ENCODE peak calls at places on chromosomes 5 and 9, in four cellular contexts. S is H1, J is HepG2, A is GM12878. D is an unnamed sample.

GRCh38 chr5:181100121-181101015 is 30.6 kb downstream of the OR2V1 start:
- DNase-seq in J (no peak), S (peak), A (no peak), D (peak)

GRCh38 chr9:10260501-10260900 is 352.3 kb downstream of the PTPRD start:
- DNase-seq in J (no peak), A (no peak), S (no peak), D (no peak)

GRCh38 chr9:89477395-89477794 is 20.5 kb downstream of the SEMA4D start:
- DNase-seq in J (no peak), A (no peak), S (no peak), D (no peak)

GRCh38 chr9:133188843-133189180 is 20.2 kb downstream of the OBP2B start:
- DNase-seq in A (no peak), J (no peak), S (no peak), D (no peak)

GRCh38 chr5:38168029-38168428 is 90.3 kb upstream of the EGFLAM start:
- DNase-seq in A (no peak), J (no peak), S (no peak), D (no peak)

GRCh38 chr5:173010547-173011464 is 27.2 kb downstream of the ATP6V0E1 start:
- DNase-seq in A (no peak), J (peak), S (peak), D (no peak)

GRCh38 chr9:95261890-95262289 is 55.6 kb downstream of the FANCC start:
- DNase-seq in A (no peak), J (peak), S (no peak), D (no peak)

GRCh38 chr5:134552301-134552700 is 26.8 kb downstream of the JADE2 start:
- DNase-seq in J (no peak), S (no peak), A (no peak), D (no peak)

GRCh38 chr5:71767661-71768060 is 48.6 kb downstream of the CARTPT start:
- DNase-seq in A (no peak), S (no peak), J (no peak), D (no peak)

GRCh38 chr5:54404568-54404967 is 50.9 kb upstream of the HSPB3 start:
- DNase-seq in A (no peak), J (no peak), S (no peak), D (no peak)

GRCh38 chr5:141051526-141051876 is 327 bp downstream of the PCDHB1 start:
- DNase-seq in A (no peak), J (no peak), S (peak), D (no peak)

GRCh38 chr5:60538955-60539866 is 160.8 kb downstream of the DEPDC1B start:
- DNase-seq in A (no peak), S (no peak), J (no peak), D (no peak)

GRCh38 chr9:121750259-121750714 is 98.9 kb downstream of the DAB2IP start:
- DNase-seq in A (no peak), S (no peak), J (no peak), D (no peak)

GRCh38 chr9:114837923-114838322 is 32.1 kb upstream of the TNFSF15 start:
- DNase-seq in A (no peak), J (no peak), S (no peak), D (no peak)

GRCh38 chr5:110681953-110682352 is 44.5 kb downstream of the TMEM232 start:
- DNase-seq in S (no peak), J (no peak), A (no peak), D (no peak)

GRCh38 chr5:142108432-142109355 is at the start of gene NDFIP1:
- DNase-seq in A (no peak), J (peak), S (peak), D (peak)

GRCh38 chr9:117768740-117769400 is 64.7 kb downstream of the TLR4 start:
- DNase-seq in J (no peak), A (no peak), S (no peak), D (no peak)

GRCh38 chr9:2461886-2462285 is 159.7 kb upstream of the VLDLR start:
- DNase-seq in S (no peak), A (no peak), J (no peak), D (no peak)

GRCh38 chr5:167934561-167934971 is 356.9 kb upstream of the WWC1 start:
- DNase-seq in A (no peak), S (no peak), J (no peak), D (no peak)

GRCh38 chr9:23825143-23825531 is 903 bp downstream of the ELAVL2 start:
- DNase-seq in S (no peak), A (no peak), J (no peak), D (no peak)

GRCh38 chr5:26482817-26483375 is 555.5 kb downstream of the CDH9 start:
- DNase-seq in J (peak), A (no peak), S (peak), D (peak)

GRCh38 chr5:153965102-153965645 is 73.5 kb downstream of the FAM114A2 start:
- DNase-seq in J (peak), S (no peak), A (peak), D (peak)

GRCh38 chr5:173078878-173079277 is 22.7 kb downstream of the CREBRF start:
- DNase-seq in J (no peak), S (no peak), A (no peak), D (no peak)

GRCh38 chr5:34676409-34676808 is 20.3 kb downstream of the RAI14 start:
- DNase-seq in J (no peak), S (no peak), A (no peak), D (no peak)

GRCh38 chr9:86550411-86550810 is 196.2 kb upstream of the TUT7 start:
- DNase-seq in S (no peak), J (no peak), A (no peak), D (no peak)

GRCh38 chr5:24381861-24382460 is 262.8 kb downstream of the CDH10 start:
- DNase-seq in J (no peak), S (no peak), A (no peak), D (no peak)

GRCh38 chr5:96901841-96902240 is 25.5 kb downstream of the ERAP2 start:
- DNase-seq in A (no peak), S (no peak), J (no peak), D (no peak)

GRCh38 chr5:96896806-96897205 is 20.5 kb downstream of the ERAP2 start:
- DNase-seq in A (no peak), S (no peak), J (no peak), D (no peak)

GRCh38 chr5:96893342-96893741 is 17.0 kb downstream of the ERAP2 start:
- DNase-seq in S (no peak), J (no peak), A (no peak), D (no peak)

GRCh38 chr5:96901384-96901783 is 25.1 kb downstream of the ERAP2 start:
- DNase-seq in A (no peak), J (peak), S (no peak), D (no peak)

GRCh38 chr5:96896285-96896711 is 20.0 kb downstream of the ERAP2 start:
- DNase-seq in J (no peak), S (no peak), A (no peak), D (no peak)
- TF ChIP-seq BRCA1 in J (no peak), S (no peak), A (no peak), D (no peak)

DNA sequence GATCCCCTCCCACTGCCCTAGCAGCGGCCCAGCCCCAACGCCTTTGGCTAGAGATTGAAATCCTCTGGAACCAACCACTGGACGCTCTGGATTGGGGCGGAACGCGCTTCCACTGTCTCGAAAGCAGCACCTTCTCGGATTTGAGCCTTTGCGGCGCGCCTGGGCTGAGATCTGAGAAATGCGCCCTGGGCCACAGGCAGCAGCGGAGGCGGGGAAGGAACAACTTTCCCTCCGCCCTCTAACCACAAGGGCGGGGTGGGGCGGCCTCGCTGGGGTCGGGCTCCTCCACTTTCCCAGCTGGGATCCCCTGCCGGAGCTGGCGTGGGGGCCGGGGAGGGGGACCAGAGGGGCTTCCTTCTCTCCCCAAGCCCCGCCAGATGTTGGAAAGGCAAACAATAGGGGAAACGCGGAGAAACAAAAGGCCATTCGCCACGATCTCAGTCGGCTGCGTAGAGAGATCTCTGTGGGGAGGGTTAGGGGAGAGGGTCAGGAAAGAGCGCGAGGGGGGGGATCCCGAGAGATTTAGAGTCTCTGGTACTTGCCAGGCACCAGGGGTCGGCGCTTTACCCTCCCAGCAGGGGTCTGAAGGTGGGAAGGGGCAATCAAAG is 1.2 kb downstream of the MOB3B start:
- DNase-seq in A (no peak), J (no peak), S (peak), D (peak)
- TF ChIP-seq BRCA1 in A (no peak), J (no peak), S (no peak), D (no peak)

GRCh38 chr9:33714989-33715388 is 80.4 kb upstream of the PRSS3 start:
- DNase-seq in S (no peak), J (no peak), A (no peak), D (peak)
- TF ChIP-seq BRCA1 in S (no peak), J (no peak), A (no peak), D (no peak)

DNA sequence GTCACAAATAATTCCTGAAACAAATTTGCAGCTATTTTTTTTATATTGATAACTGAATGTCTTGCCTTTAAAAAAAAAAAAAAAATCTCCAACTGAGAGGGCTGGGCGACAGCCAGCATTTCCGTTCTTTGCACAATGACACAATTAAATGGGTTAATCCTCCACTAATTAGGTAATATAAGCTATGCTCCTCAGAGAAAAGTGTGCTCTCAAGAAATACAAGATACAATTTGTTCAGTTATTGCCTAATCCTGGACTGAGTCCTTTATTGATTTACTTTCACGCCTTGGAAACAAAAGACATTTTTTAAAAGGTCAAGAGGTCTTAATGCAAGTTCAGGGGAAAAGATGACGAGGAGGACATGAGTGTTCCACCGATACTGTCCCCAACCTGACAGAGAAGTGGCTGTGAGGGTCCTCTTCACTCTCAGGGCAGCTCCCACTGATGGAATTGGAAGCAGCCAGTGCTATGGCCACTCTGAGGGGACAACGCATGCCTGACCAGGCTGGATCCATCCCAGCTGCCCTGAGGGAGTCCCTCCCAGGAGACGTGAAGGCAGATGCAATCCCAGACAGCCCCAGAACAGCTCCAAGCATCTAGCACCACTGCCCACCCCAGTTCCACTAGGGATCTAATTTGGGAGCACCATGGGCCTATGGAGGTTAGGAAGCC is 220.7 kb downstream of the GNA14 start:
- DNase-seq in S (no peak), A (no peak), J (no peak), D (no peak)
- TF ChIP-seq BRCA1 in S (no peak), A (no peak), J (no peak), D (no peak)